ENCODE peak calls at places on chromosome 7, in nine cellular contexts. S is left lung, V is Panc1, I is heart left ventricle, B is WERI-Rb-1, W is astrocyte, G is transverse colon, C is HCT116, T is A549. L is an unnamed sample. For H3K9me3, the result is how much of the 10 kb centered on the place peaks cover.

GRCh38 chr7:19713676-19714075 is 4.8 kb upstream of the POLR1F start:
- DNase-seq in S (no peak), V (peak), I (no peak), B (peak), W (peak), G (peak), C (peak), T (peak), L (no peak)

GRCh38 chr7:158828343-158829020 is 827 bp downstream of the ESYT2 start:
- DNase-seq in S (peak), V (no peak), I (peak), B (peak), W (no peak), G (peak), C (no peak), T (peak), L (no peak)

GRCh38 chr7:50610521-50611277 is 45.5 kb upstream of the DDC start:
- DNase-seq in S (no peak), V (peak), I (no peak), B (no peak), W (peak), G (no peak), C (no peak), T (no peak), L (no peak)

GRCh38 chr7:138066954-138067394 is 9.3 kb upstream of the AKR1D1 start:
- DNase-seq in S (no peak), V (no peak), I (no peak), B (no peak), W (no peak), G (no peak), C (no peak), T (no peak), L (no peak)

GRCh38 chr7:139743267-139743966 is 34.4 kb downstream of the HIPK2 start:
- DNase-seq in S (no peak), V (no peak), I (no peak), B (peak), W (no peak), G (no peak), C (no peak), T (no peak), L (no peak)

GRCh38 chr7:26188291-26188999 is 12.1 kb downstream of the HNRNPA2B1 start:
- DNase-seq in S (no peak), V (no peak), I (no peak), B (no peak), W (no peak), G (no peak), C (no peak), T (no peak), L (no peak)

GRCh38 chr7:128409435-128410091 is at the start of gene IMPDH1:
- DNase-seq in S (peak), V (no peak), I (peak), B (peak), W (no peak), G (peak), C (no peak), T (peak), L (peak)

GRCh38 chr7:28718042-28718452 is 240.1 kb downstream of the TRIL start:
- DNase-seq in S (no peak), V (no peak), I (no peak), B (no peak), W (no peak), G (no peak), C (no peak), T (no peak), L (no peak)

GRCh38 chr7:2554654-2555053 is 670 bp downstream of the BRAT1 start:
- DNase-seq in S (no peak), V (no peak), I (no peak), B (no peak), W (no peak), G (no peak), C (no peak), T (no peak), L (no peak)

GRCh38 chr7:33591481-33591880 is 313.9 kb upstream of the BMPER start:
- DNase-seq in S (no peak), V (no peak), I (no peak), B (no peak), W (no peak), G (no peak), C (no peak), T (no peak), L (no peak)

GRCh38 chr7:124263232-124263827 is 230.5 kb upstream of the TMEM229A start:
- DNase-seq in S (no peak), V (no peak), I (no peak), B (peak), W (no peak), G (no peak), C (peak), T (peak), L (no peak)

GRCh38 chr7:44257618-44258422 is 57.0 kb downstream of the YKT6 start:
- DNase-seq in S (peak), V (peak), I (peak), B (peak), W (peak), G (peak), C (no peak), T (peak), L (peak)

GRCh38 chr7:104371216-104371796 is 42.9 kb downstream of the LHFPL3 start:
- DNase-seq in S (no peak), V (no peak), I (no peak), B (no peak), W (no peak), G (no peak), C (no peak), T (no peak), L (no peak)

GRCh38 chr7:112168915-112169314 is 37.3 kb downstream of the DOCK4 start:
- DNase-seq in S (no peak), V (no peak), I (no peak), B (no peak), W (no peak), G (no peak), C (no peak), T (no peak), L (no peak)

GRCh38 chr7:155266440-155266839 is 31.2 kb upstream of the INSIG1 start:
- DNase-seq in S (no peak), V (no peak), I (no peak), B (no peak), W (no peak), G (no peak), C (no peak), T (no peak), L (no peak)

GRCh38 chr7:91240546-91240945 is 23.7 kb upstream of the FZD1 start:
- DNase-seq in S (no peak), V (no peak), I (no peak), B (no peak), W (no peak), G (no peak), C (no peak), T (no peak), L (no peak)

GRCh38 chr7:142717453-142717852 is 31.8 kb upstream of the PRSS1 start:
- DNase-seq in S (no peak), V (no peak), I (no peak), B (no peak), W (no peak), G (peak), C (no peak), T (no peak), L (no peak)

GRCh38 chr7:35593896-35594295 is 101.0 kb downstream of the HERPUD2 start:
- DNase-seq in S (no peak), V (no peak), I (no peak), B (peak), W (no peak), G (no peak), C (peak), T (peak), L (no peak)

GRCh38 chr7:101299511-101300464 is 21.8 kb downstream of the IFT22 start:
- DNase-seq in S (no peak), V (no peak), I (peak), B (peak), W (no peak), G (no peak), C (no peak), T (no peak), L (no peak)

GRCh38 chr7:101300465-101301376 is 20.9 kb downstream of the IFT22 start:
- DNase-seq in S (no peak), V (no peak), I (no peak), B (no peak), W (no peak), G (no peak), C (no peak), T (no peak), L (no peak)

GRCh38 chr7:101306307-101306706 is 15.3 kb downstream of the IFT22 start:
- DNase-seq in S (no peak), V (no peak), I (peak), B (no peak), W (no peak), G (no peak), C (no peak), T (no peak), L (no peak)

GRCh38 chr7:101302641-101303101 is 18.9 kb downstream of the IFT22 start:
- DNase-seq in S (no peak), V (no peak), I (peak), B (no peak), W (no peak), G (no peak), C (no peak), T (no peak), L (no peak)

GRCh38 chr7:101303102-101303701 is 18.4 kb downstream of the IFT22 start:
- DNase-seq in S (no peak), V (no peak), I (peak), B (no peak), W (no peak), G (no peak), C (no peak), T (no peak), L (no peak)
- H3K9me3 ChIP-seq in S (under half), V (under half), I (under half), B (under half), W (under half), G (under half), C (under half), T (under half), L (under half)

DNA sequence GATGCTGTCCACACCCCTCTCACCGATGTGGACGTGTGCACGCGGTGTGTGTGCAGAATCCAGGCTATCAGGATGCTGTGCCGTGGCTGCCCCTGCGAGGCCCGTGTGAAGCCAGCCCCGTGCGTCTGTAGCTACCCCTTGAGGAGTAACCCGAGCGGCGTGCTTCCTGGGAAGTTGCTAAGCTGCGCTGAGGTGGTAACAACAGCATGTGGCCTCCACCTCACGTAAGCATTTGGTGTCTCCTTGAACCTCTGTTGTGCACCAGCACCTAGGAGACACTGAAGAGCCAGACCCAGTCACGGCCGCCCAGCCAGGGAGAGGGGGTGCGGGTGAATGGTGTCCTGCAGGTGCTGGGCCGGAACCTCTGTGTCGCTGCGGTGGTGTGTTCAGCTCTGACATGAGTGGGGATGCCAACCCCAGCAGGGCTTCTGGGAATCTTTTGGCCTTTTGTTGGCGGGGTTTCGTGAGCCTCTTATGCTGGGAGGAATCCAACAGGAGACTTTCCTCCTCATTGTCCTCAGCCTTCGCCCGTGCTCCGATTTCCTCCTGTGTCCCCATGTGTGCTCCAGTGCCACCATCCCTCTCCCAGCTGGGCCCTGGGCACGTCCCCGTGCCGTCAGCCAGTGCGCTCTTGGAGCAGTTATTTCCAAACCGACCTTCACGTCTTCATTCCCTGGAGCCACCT is 60.4 kb downstream of the DNAJB6 start:
- DNase-seq in S (no peak), V (no peak), I (no peak), B (no peak), W (no peak), G (no peak), C (no peak), T (no peak), L (no peak)
- H3K27ac ChIP-seq in S (no peak), V (no peak), I (peak), B (no peak), W (no peak), G (peak), C (no peak), T (no peak), L (peak)

GRCh38 chr7:55464422-55464821 is 99.3 kb downstream of the LANCL2 start:
- DNase-seq in S (no peak), V (no peak), I (no peak), B (no peak), W (no peak), G (no peak), C (no peak), T (no peak), L (no peak)
- TF ChIP-seq CTCF in S (no peak), V (no peak), I (no peak), B (no peak), W (no peak), G (no peak), C (no peak), T (no peak), L (no peak)

DNA sequence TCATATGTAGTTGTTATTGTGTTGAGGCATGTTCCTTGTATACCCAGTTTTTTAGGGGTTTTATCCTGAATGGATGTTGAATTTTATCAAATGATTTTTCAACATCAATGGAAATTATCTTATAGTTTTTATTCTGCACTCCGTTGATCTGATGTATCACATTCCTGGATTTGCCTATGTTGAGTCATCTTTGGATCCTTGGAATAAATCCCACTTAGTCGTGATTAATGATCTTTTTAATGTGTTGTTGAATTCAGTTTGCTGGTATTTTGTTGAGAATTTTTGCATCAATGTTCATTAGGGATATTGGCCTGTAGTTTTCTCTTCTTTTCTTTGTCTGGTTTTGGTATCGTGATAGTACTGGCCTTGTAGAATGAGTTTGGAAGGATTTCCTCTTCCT is 648.6 kb upstream of the GRM3 start:
- DNase-seq in S (no peak), V (no peak), I (no peak), B (no peak), W (peak), G (no peak), C (no peak), T (no peak), L (no peak)
- H3K9me3 ChIP-seq in S (under half), V (under half), I (under half), B (under half), W (under half), G (under half), C (under half), T (under half), L (under half)

DNA sequence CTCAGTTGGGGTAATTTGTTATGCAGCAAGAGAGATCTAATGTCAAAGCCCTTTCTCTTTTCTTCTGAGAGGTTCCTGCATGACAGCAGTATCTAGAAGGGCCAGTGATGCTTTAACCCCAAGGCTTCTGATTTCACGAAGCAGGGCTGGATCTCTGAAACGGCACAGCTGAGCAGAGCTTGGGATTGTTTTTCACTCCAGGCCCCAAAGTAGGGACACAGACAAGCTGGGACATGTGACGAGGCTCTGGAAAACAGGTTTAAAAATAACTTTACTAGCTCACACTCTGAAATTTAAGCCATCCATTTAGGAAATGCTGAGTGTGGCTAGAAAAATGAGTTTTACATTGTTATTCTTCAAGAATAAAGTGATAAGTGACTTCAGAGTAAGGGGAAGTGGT is 107.6 kb downstream of the GALNT17 start:
- DNase-seq in S (no peak), V (no peak), I (no peak), B (no peak), W (no peak), G (no peak), C (no peak), T (no peak), L (peak)
- H3K27ac ChIP-seq in S (no peak), V (no peak), I (peak), B (no peak), W (no peak), G (peak), C (no peak), T (no peak), L (peak)

GRCh38 chr7:77799078-77799964 is 748 bp downstream of the PHTF2 start:
- DNase-seq in S (peak), V (no peak), I (peak), B (peak), W (peak), G (peak), C (peak), T (peak), L (peak)
- TF ChIP-seq CTCF in S (peak), V (no peak), I (no peak), B (no peak), W (no peak), G (no peak), C (no peak), T (no peak), L (no peak)

GRCh38 chr7:93133020-93133419 is 15.2 kb downstream of the SAMD9L start:
- DNase-seq in S (no peak), V (no peak), I (no peak), B (no peak), W (no peak), G (no peak), C (no peak), T (no peak), L (no peak)
- H3K9me3 ChIP-seq in S (half or more), V (under half), I (half or more), B (under half), W (under half), G (half or more), C (under half), T (under half), L (under half)

GRCh38 chr7:150901160-150902035 is 49.1 kb downstream of the AOC1 start:
- DNase-seq in S (no peak), V (no peak), I (no peak), B (no peak), W (no peak), G (peak), C (no peak), T (no peak), L (no peak)
- H3K27ac ChIP-seq in S (no peak), V (no peak), I (no peak), B (no peak), W (no peak), G (peak), C (no peak), T (no peak), L (no peak)

GRCh38 chr7:156556083-156556482 is 84.5 kb upstream of the RNF32 start:
- DNase-seq in S (no peak), V (no peak), I (no peak), B (no peak), W (no peak), G (no peak), C (no peak), T (no peak), L (no peak)

GRCh38 chr7:156559001-156559400 is 81.6 kb upstream of the RNF32 start:
- DNase-seq in S (no peak), V (no peak), I (no peak), B (no peak), W (peak), G (no peak), C (no peak), T (no peak), L (no peak)

GRCh38 chr7:156558198-156558597 is 82.4 kb upstream of the RNF32 start:
- DNase-seq in S (no peak), V (peak), I (no peak), B (no peak), W (peak), G (no peak), C (peak), T (peak), L (no peak)

GRCh38 chr7:156560696-156561210 is 79.8 kb upstream of the RNF32 start:
- DNase-seq in S (no peak), V (no peak), I (no peak), B (no peak), W (no peak), G (no peak), C (no peak), T (no peak), L (no peak)

DNA sequence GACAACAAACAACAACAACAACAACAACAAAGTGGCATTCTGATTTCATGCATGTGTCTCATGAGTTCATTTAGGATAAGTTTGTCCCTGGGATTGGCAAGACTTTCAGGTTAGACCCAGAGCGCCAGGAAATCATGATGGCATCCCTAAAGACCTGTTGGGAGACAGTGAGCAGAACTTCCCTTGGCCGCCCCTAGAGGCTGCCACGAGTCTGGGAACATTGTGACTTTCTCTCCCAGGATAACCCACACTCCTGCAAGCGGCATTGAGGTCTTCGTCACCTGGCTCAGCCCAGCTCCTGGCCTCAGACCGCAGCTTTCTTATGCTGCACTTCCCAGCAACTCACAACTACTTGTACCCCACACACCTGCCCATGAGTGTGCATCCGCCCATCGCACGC is 80.5 kb upstream of the RNF32 start:
- DNase-seq in S (no peak), V (no peak), I (no peak), B (no peak), W (no peak), G (no peak), C (no peak), T (peak), L (no peak)
- TF ChIP-seq CTCF in S (no peak), V (peak), I (no peak), B (peak), W (peak), G (no peak), C (peak), T (peak), L (no peak)

L was measured in gastrocnemius medialis.